ENCODE peak calls at places on chromosomes 5 and 9, in ten cellular contexts. E is cardiac muscle cell; R is occipital lobe; T is activated CD8-positive, alpha-beta memory T cell treated with anti-CD3 and anti-CD28 coated beads for 48 hours; N is ovary; B is retina; G is ELF-1; H is aorta; W is HCEC 1CT; J is mesendoderm. X is an unnamed sample.

GRCh38 chr5:73464016-73464745 is 15.6 kb upstream of the FOXD1 start:
- DNase-seq in N (no peak), B (no peak), R (no peak), W (no peak), G (no peak), J (no peak), H (no peak), E (no peak), T (no peak), X (no peak)

GRCh38 chr9:96067551-96068076 is 192.1 kb downstream of the ERCC6L2 start:
- DNase-seq in R (no peak), H (no peak), W (no peak), T (no peak), B (no peak), N (no peak), J (no peak), G (no peak), E (no peak), X (no peak)

GRCh38 chr9:88387733-88388202 is 476 bp upstream of the SPIN1 start:
- DNase-seq in E (peak; percentile 58), J (peak; percentile 81), G (peak; percentile 79), H (peak; percentile 84), W (peak; percentile 56), B (peak; percentile 91), T (peak; percentile 1), N (peak; percentile 59), R (peak; percentile 13), X (peak; percentile 82)

GRCh38 chr5:126354012-126354856 is 69.0 kb upstream of the GRAMD2B start:
- DNase-seq in W (peak; percentile 99), J (peak; percentile 47), H (no peak), N (no peak), E (peak; percentile 57), R (no peak), B (peak; percentile 35), T (no peak), G (no peak), X (peak; percentile 68)

GRCh38 chr5:172600571-172600970 is 40.5 kb upstream of the NEURL1B start:
- DNase-seq in E (no peak), R (no peak), W (no peak), G (no peak), N (peak; percentile 26), J (no peak), B (no peak), H (no peak), T (no peak), X (no peak)

GRCh38 chr9:14661421-14662059 is 31.7 kb downstream of the ZDHHC21 start:
- DNase-seq in T (no peak), H (no peak), N (no peak), G (no peak), J (no peak), R (no peak), E (peak; percentile 59), B (peak; percentile 11), W (peak; percentile 33), X (peak; percentile 34)

GRCh38 chr9:80175286-80175906 is 603.6 kb downstream of the TLE4 start:
- DNase-seq in B (no peak), G (no peak), N (no peak), J (peak; percentile 41), R (no peak), H (no peak), E (peak; percentile 49), W (peak; percentile 52), T (no peak), X (peak; percentile 59)

GRCh38 chr5:36655171-36655570 is 48.8 kb downstream of the SLC1A3 start:
- DNase-seq in J (no peak), W (peak; percentile 9), T (no peak), B (peak; percentile 42), H (no peak), R (no peak), G (no peak), N (no peak), E (peak; percentile 53), X (no peak)

GRCh38 chr5:36666986-36667385 is 60.6 kb downstream of the SLC1A3 start:
- DNase-seq in R (no peak), G (no peak), E (no peak), J (peak; percentile 54), T (no peak), H (no peak), N (no peak), B (no peak), W (no peak), X (no peak)

GRCh38 chr9:126500600-126501382 is 112.9 kb upstream of the LMX1B start:
- DNase-seq in H (peak; percentile 93), T (no peak), E (peak; percentile 90), R (peak; percentile 79), B (peak; percentile 94), W (peak; percentile 54), N (peak; percentile 85), J (peak; percentile 93), G (peak; percentile 97), X (peak; percentile 87)

GRCh38 chr5:76137887-76138542 is 54.8 kb downstream of the SV2C start:
- DNase-seq in J (no peak), T (no peak), B (no peak), H (no peak), G (no peak), E (no peak), R (no peak), W (no peak), N (no peak), X (no peak)

GRCh38 chr5:146068977-146069779 is 36.2 kb downstream of the PLAC8L1 start:
- DNase-seq in T (no peak), W (no peak), H (no peak), R (no peak), E (no peak), J (no peak), G (no peak), B (no peak), N (no peak), X (no peak)

GRCh38 chr9:76472925-76473324 is 13.9 kb downstream of the GCNT1 start:
- DNase-seq in N (no peak), H (no peak), R (no peak), G (peak; percentile 76), E (no peak), J (peak; percentile 33), B (no peak), T (no peak), W (no peak), X (no peak)

GRCh38 chr5:16888694-16889124 is 47.4 kb downstream of the MYO10 start:
- DNase-seq in R (no peak), B (no peak), N (no peak), J (no peak), E (no peak), T (no peak), H (no peak), W (peak; percentile 67), G (no peak), X (peak; percentile 18)

GRCh38 chr9:117487555-117488175 is 72.8 kb upstream of the ASTN2 start:
- DNase-seq in E (peak; percentile 84), H (peak; percentile 86), W (no peak), R (peak; percentile 74), B (peak; percentile 92), T (peak; percentile 3), N (peak; percentile 43), G (peak; percentile 95), J (peak; percentile 93), X (peak; percentile 82)

GRCh38 chr5:116947691-116948528 is 373.3 kb upstream of the SEMA6A start:
- DNase-seq in T (peak; percentile 1), G (peak; percentile 98), B (no peak), R (no peak), H (peak; percentile 77), J (peak; percentile 97), E (peak; percentile 50), N (peak; percentile 15), W (no peak), X (peak; percentile 75)

GRCh38 chr5:104513194-104513602 is 950.6 kb upstream of the NUDT12 start:
- DNase-seq in J (peak; percentile 11), B (peak; percentile 8), W (peak; percentile 81), H (no peak), E (no peak), N (no peak), T (no peak), G (no peak), R (no peak), X (peak; percentile 91)

GRCh38 chr9:135566552-135566951 is 5.0 kb downstream of the PAEP start:
- DNase-seq in J (no peak), B (no peak), H (no peak), G (no peak), N (no peak), T (no peak), W (no peak), E (no peak), R (no peak), X (no peak)

GRCh38 chr5:151205411-151205810 is 18.5 kb downstream of the CCDC69 start:
- DNase-seq in W (no peak), G (peak; percentile 63), R (no peak), T (no peak), H (no peak), J (no peak), N (no peak), E (no peak), B (no peak), X (no peak)

GRCh38 chr5:6185574-6185973 is 192.8 kb downstream of the MED10 start:
- DNase-seq in T (no peak), N (no peak), G (no peak), E (no peak), H (no peak), R (no peak), B (no peak), J (no peak), W (no peak), X (no peak)

GRCh38 chr5:98455660-98456059 is 317.8 kb upstream of the RGMB start:
- DNase-seq in W (peak; percentile 79), H (no peak), J (no peak), R (no peak), B (no peak), T (no peak), N (no peak), G (no peak), E (no peak), X (peak; percentile 86)

GRCh38 chr9:114433720-114434255 is 46.0 kb upstream of the AKNA start:
- DNase-seq in E (no peak), J (no peak), N (no peak), G (no peak), H (no peak), R (no peak), W (no peak), T (no peak), B (no peak), X (no peak)

GRCh38 chr9:109968702-109969450 is 188.9 kb downstream of the PALM2AKAP2 start:
- DNase-seq in N (no peak), W (peak; percentile 27), E (peak; percentile 11), T (no peak), R (no peak), H (no peak), B (peak; percentile 15), J (peak; percentile 47), G (peak; percentile 58), X (peak; percentile 19)

GRCh38 chr5:89120719-89121118 is 237.7 kb upstream of the MEF2C start:
- DNase-seq in H (no peak), J (no peak), G (no peak), E (no peak), W (peak; percentile 50), N (no peak), R (no peak), T (no peak), B (no peak), X (no peak)

GRCh38 chr9:135038331-135038730 is 49.1 kb upstream of the OLFM1 start:
- DNase-seq in W (no peak), R (no peak), N (no peak), E (no peak), G (no peak), B (no peak), T (no peak), H (peak; percentile 41), J (no peak), X (no peak)

GRCh38 chr5:100840364-100840763 is 62.7 kb downstream of the ST8SIA4 start:
- DNase-seq in N (no peak), H (no peak), R (no peak), J (peak; percentile 6), T (no peak), E (no peak), B (no peak), W (peak; percentile 57), G (no peak), X (peak; percentile 19)

GRCh38 chr5:174741352-174741751 is 17.0 kb downstream of the MSX2 start:
- DNase-seq in R (no peak), J (no peak), H (no peak), W (no peak), N (no peak), E (no peak), B (no peak), T (no peak), G (no peak), X (no peak)

GRCh38 chr9:123418052-123418430 is 62.0 kb downstream of the CRB2 start:
- DNase-seq in H (peak; percentile 34), E (no peak), T (no peak), J (no peak), G (no peak), R (no peak), W (no peak), B (no peak), N (no peak), X (no peak)